ENCODE peak calls at places on chromosome 16, in eight cellular contexts. R, J, A, T, L, F, P and I are unnamed samples.

GRCh38 chr16:67936876-67937605 is 391 bp upstream of the PSMB10 start:
- DNase-seq in R (peak), J (peak), A (no peak), T (no peak), L (no peak), F (no peak), P (no peak), I (no peak)

GRCh38 chr16:1918312-1918889 is at the start of gene HS3ST6:
- DNase-seq in R (no peak), J (no peak), A (peak), T (no peak), L (no peak), F (no peak), P (no peak), I (peak)

GRCh38 chr16:57377080-57377841 is 5.0 kb downstream of the CX3CL1 start:
- DNase-seq in R (no peak), J (no peak), A (no peak), T (no peak), L (no peak), F (no peak), P (no peak), I (no peak)

GRCh38 chr16:77077523-77077922 is 113.5 kb upstream of the MON1B start:
- DNase-seq in R (no peak), J (no peak), A (no peak), T (no peak), L (no peak), F (no peak), P (no peak), I (no peak)

GRCh38 chr16:11624645-11625607 is 38.2 kb upstream of the LITAF start:
- DNase-seq in R (no peak), J (no peak), A (no peak), T (no peak), L (no peak), F (no peak), P (no peak), I (no peak)

GRCh38 chr16:89107209-89107582 is 13.5 kb downstream of the ACSF3 start:
- DNase-seq in R (peak), J (no peak), A (no peak), T (no peak), L (no peak), F (no peak), P (no peak), I (no peak)

GRCh38 chr16:81461756-81462155 is 17.1 kb downstream of the CMIP start:
- DNase-seq in R (no peak), J (no peak), A (no peak), T (no peak), L (no peak), F (no peak), P (no peak), I (no peak)

GRCh38 chr16:8887438-8887765 is 5.3 kb downstream of the LITAFD start:
- DNase-seq in R (no peak), J (no peak), A (no peak), T (no peak), L (no peak), F (no peak), P (no peak), I (no peak)

GRCh38 chr16:84749815-84750214 is 50.0 kb downstream of the USP10 start:
- DNase-seq in R (no peak), J (no peak), A (no peak), T (no peak), L (no peak), F (no peak), P (no peak), I (no peak)

GRCh38 chr16:84746231-84746630 is 46.4 kb downstream of the USP10 start:
- DNase-seq in R (no peak), J (no peak), A (no peak), T (no peak), L (no peak), F (no peak), P (no peak), I (no peak)

GRCh38 chr16:84742561-84743200 is 42.9 kb downstream of the USP10 start:
- DNase-seq in R (no peak), J (no peak), A (no peak), T (no peak), L (no peak), F (no peak), P (no peak), I (no peak)

GRCh38 chr16:84749072-84749471 is 49.3 kb downstream of the USP10 start:
- DNase-seq in R (no peak), J (no peak), A (no peak), T (no peak), L (no peak), F (no peak), P (no peak), I (no peak)

DNA sequence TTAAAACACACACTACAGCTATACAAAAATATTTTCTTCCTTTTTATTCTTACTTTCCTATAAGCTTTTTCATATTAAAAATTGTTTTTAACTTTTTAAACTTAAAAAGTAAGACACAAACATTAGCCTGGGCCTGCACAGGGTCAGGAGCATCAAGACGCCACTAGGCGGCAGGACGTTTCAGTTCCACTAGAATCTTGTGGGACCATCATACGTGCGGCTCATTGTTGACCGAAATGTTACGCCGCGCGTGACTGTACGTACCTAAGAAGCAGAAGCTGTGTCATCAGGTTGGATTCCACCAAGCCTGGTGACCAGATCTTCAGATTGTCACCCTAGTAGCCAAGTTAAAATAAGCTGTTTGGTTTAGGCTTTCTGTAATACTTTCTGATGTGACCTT is 47.1 kb downstream of the USP10 start:
- DNase-seq in R (no peak), J (no peak), A (no peak), T (no peak), L (no peak), F (no peak), P (no peak), I (no peak)
- TF ChIP-seq CTCF in R (peak), J (no peak), A (peak), T (peak), L (peak), F (no peak), P (peak), I (peak)

GRCh38 chr16:86828202-86828601 is 249.9 kb downstream of the FOXL1 start:
- DNase-seq in R (peak), J (no peak), A (no peak), T (no peak), L (no peak), F (no peak), P (no peak), I (no peak)

GRCh38 chr16:86833136-86833535 is 254.8 kb downstream of the FOXL1 start:
- DNase-seq in R (no peak), J (no peak), A (no peak), T (no peak), L (peak), F (no peak), P (no peak), I (no peak)

GRCh38 chr16:86828653-86829052 is 250.3 kb downstream of the FOXL1 start:
- DNase-seq in R (peak), J (no peak), A (no peak), T (no peak), L (no peak), F (no peak), P (no peak), I (no peak)

GRCh38 chr16:86834451-86835035 is 256.2 kb downstream of the FOXL1 start:
- DNase-seq in R (no peak), J (no peak), A (peak), T (peak), L (peak), F (no peak), P (peak), I (peak)

GRCh38 chr16:86831366-86831765 is 253.0 kb downstream of the FOXL1 start:
- DNase-seq in R (peak), J (no peak), A (no peak), T (no peak), L (no peak), F (no peak), P (no peak), I (no peak)
- TF ChIP-seq CTCF in R (peak), J (no peak), A (no peak), T (no peak), L (no peak), F (no peak), P (no peak), I (no peak)

DNA sequence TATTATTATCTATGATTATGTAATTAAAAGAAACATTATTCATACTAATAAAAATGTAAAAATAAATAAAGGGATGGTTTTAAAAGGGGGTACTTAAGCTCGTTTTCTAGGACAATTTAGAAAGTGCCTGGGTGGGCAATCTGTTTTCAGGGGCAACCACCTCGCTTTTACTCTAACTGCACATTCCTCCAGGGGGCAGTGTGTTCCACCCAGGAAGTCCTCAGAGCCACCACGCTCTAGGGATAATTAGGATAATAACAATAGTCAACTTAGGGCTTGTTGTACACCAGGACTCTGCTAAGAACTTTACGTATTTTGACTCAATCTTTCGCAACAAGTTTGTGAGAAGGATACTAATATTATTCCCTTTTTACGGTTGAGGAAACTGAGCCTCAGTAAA is 396.7 kb upstream of the MAF start:
- DNase-seq in R (no peak), J (no peak), A (peak), T (no peak), L (no peak), F (no peak), P (no peak), I (no peak)
- TF ChIP-seq CTCF in R (peak), J (peak), A (peak), T (peak), L (no peak), F (peak), P (peak), I (peak)

GRCh38 chr16:70157477-70158260 is 15.9 kb upstream of the CLEC18C start:
- DNase-seq in R (no peak), J (no peak), A (no peak), T (no peak), L (no peak), F (no peak), P (no peak), I (no peak)

GRCh38 chr16:70160388-70160787 is 13.2 kb upstream of the CLEC18C start:
- DNase-seq in R (peak), J (no peak), A (no peak), T (no peak), L (no peak), F (no peak), P (no peak), I (no peak)

GRCh38 chr16:70157105-70157476 is 16.5 kb upstream of the CLEC18C start:
- DNase-seq in R (no peak), J (no peak), A (no peak), T (no peak), L (no peak), F (no peak), P (no peak), I (no peak)

GRCh38 chr16:70159355-70160348 is 13.9 kb upstream of the CLEC18C start:
- DNase-seq in R (no peak), J (no peak), A (no peak), T (no peak), L (no peak), F (no peak), P (no peak), I (no peak)

GRCh38 chr16:70158261-70158939 is 15.2 kb upstream of the CLEC18C start:
- DNase-seq in R (no peak), J (no peak), A (no peak), T (no peak), L (no peak), F (no peak), P (no peak), I (no peak)
- TF ChIP-seq CTCF in R (peak), J (no peak), A (no peak), T (no peak), L (no peak), F (no peak), P (peak), I (no peak)

DNA sequence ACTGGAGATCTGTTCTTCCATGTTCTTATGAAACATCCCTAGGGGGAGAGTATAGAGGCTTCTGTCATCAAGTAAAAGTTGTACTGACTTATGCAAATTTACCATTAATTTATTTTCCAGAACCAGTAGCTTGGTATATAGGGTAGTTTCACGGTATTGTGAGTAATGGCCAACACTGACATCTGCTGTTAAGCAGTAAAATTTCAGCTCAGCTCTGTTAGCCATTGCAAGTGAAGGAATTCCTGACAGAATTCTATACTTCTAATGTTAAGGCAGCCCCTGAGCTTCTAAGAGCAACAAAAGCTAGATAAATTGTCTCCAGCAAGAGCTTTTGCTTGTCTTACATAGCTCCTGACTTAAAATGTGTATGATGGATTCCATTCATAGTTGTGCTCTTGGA is 613.5 kb upstream of the C16orf82 start:
- DNase-seq in R (no peak), J (no peak), A (no peak), T (no peak), L (no peak), F (no peak), P (no peak), I (no peak)
- TF ChIP-seq CTCF in R (peak), J (no peak), A (peak), T (no peak), L (no peak), F (no peak), P (no peak), I (no peak)

GRCh38 chr16:17298238-17298637 is 172.5 kb downstream of the XYLT1 start:
- DNase-seq in R (no peak), J (no peak), A (no peak), T (no peak), L (no peak), F (no peak), P (no peak), I (no peak)
- TF ChIP-seq CTCF in R (no peak), J (no peak), A (no peak), T (no peak), L (no peak), F (no peak), P (no peak), I (no peak)